ENCODE peak calls at places on chromosomes 11 and 22, in five cellular contexts. U, A, Q, W and I are unnamed samples.
A peak's percentile ranks its signal among the peaks of the same experiment; 100 is the strongest.

GRCh38 chr11:79431535-79431934 is 9.3 kb downstream of the TENM4 start:
- DNase-seq in U (peak; percentile 34), A (no peak), Q (no peak), W (no peak), I (no peak)

GRCh38 chr11:6539748-6540268 is 42.7 kb downstream of the DNHD1 start:
- DNase-seq in U (no peak), A (no peak), Q (no peak), W (no peak), I (no peak)

GRCh38 chr11:19735512-19735911 is 22.9 kb downstream of the NAV2 start:
- DNase-seq in U (no peak), A (no peak), Q (no peak), W (no peak), I (no peak)

GRCh38 chr11:47274495-47275235 is 4.7 kb downstream of the MADD start:
- DNase-seq in U (no peak), A (no peak), Q (no peak), W (no peak), I (no peak)

GRCh38 chr11:59259867-59260475 is 47.2 kb upstream of the MPEG1 start:
- DNase-seq in U (no peak), A (no peak), Q (no peak), W (no peak), I (no peak)

GRCh38 chr11:68929706-68930605 is 26.3 kb downstream of the IGHMBP2 start:
- DNase-seq in U (no peak), A (no peak), Q (no peak), W (no peak), I (no peak)

GRCh38 chr22:30405731-30406130 is 8.9 kb downstream of the SEC14L2 start:
- DNase-seq in U (no peak), A (no peak), Q (no peak), W (no peak), I (no peak)

GRCh38 chr11:83971063-83971462 is 684.9 kb upstream of the CCDC90B start:
- DNase-seq in U (no peak), A (no peak), Q (no peak), W (no peak), I (no peak)

GRCh38 chr22:25495286-25495685 is 69.2 kb upstream of the GRK3 start:
- DNase-seq in U (no peak), A (no peak), Q (no peak), W (no peak), I (no peak)

GRCh38 chr11:26753738-26754504 is 32.1 kb upstream of the SLC5A12 start:
- DNase-seq in U (peak; percentile 77), A (no peak), Q (peak; percentile 2), W (no peak), I (peak; percentile 12)

GRCh38 chr11:34798985-34799384 is 117.2 kb downstream of the APIP start:
- DNase-seq in U (no peak), A (no peak), Q (no peak), W (no peak), I (no peak)

GRCh38 chr11:77101043-77101537 is 1.6 kb upstream of the OMP start:
- DNase-seq in U (no peak), A (no peak), Q (no peak), W (no peak), I (no peak)

GRCh38 chr11:111327908-111328624 is 29.7 kb downstream of the POU2AF3 start:
- DNase-seq in U (no peak), A (no peak), Q (no peak), W (no peak), I (peak; percentile 46)

GRCh38 chr11:17400048-17400775 is 11.8 kb upstream of the KCNJ11 start:
- DNase-seq in U (no peak), A (no peak), Q (no peak), W (no peak), I (no peak)

GRCh38 chr11:64340671-64341335 is 799 bp downstream of the CCDC88B start:
- DNase-seq in U (no peak), A (no peak), Q (no peak), W (no peak), I (no peak)

GRCh38 chr22:25172153-25172552 is 27.5 kb upstream of the CRYBB3 start:
- DNase-seq in U (no peak), A (no peak), Q (peak; percentile 8), W (no peak), I (no peak)

GRCh38 chr11:108944486-108945178 is 279.8 kb downstream of the DDX10 start:
- DNase-seq in U (no peak), A (no peak), Q (no peak), W (no peak), I (no peak)

GRCh38 chr22:47316020-47316419 is 553.6 kb downstream of the TBC1D22A start:
- DNase-seq in U (no peak), A (no peak), Q (no peak), W (no peak), I (no peak)

GRCh38 chr22:19871845-19872778 is 17.4 kb upstream of the GNB1L start:
- DNase-seq in U (no peak), A (no peak), Q (no peak), W (no peak), I (peak; percentile 8)

GRCh38 chr11:73478737-73479347 is 102.6 kb downstream of the RELT start:
- DNase-seq in U (peak; percentile 51), A (no peak), Q (peak; percentile 26), W (no peak), I (no peak)

GRCh38 chr11:97072420-97072819 is 682.6 kb downstream of the JRKL start:
- DNase-seq in U (no peak), A (no peak), Q (no peak), W (no peak), I (no peak)

GRCh38 chr11:123188508-123189165 is 6.4 kb downstream of the CLMP start:
- DNase-seq in U (peak; percentile 98), A (no peak), Q (no peak), W (peak; percentile 38), I (no peak)

GRCh38 chr11:96187779-96188624 is 155.0 kb downstream of the MAML2 start:
- DNase-seq in U (peak; percentile 78), A (no peak), Q (no peak), W (no peak), I (no peak)

GRCh38 chr11:76190376-76190775 is 15.9 kb downstream of the WNT11 start:
- DNase-seq in U (no peak), A (no peak), Q (no peak), W (no peak), I (no peak)

GRCh38 chr11:14388352-14388751 is 29.4 kb upstream of the RRAS2 start:
- DNase-seq in U (no peak), A (no peak), Q (no peak), W (no peak), I (no peak)

GRCh38 chr22:45240137-45240809 is 421 bp downstream of the KIAA0930 start:
- DNase-seq in U (no peak), A (no peak), Q (no peak), W (no peak), I (no peak)

GRCh38 chr22:45718391-45718790 is 46.8 kb downstream of the ATXN10 start:
- DNase-seq in U (no peak), A (no peak), Q (no peak), W (no peak), I (no peak)

GRCh38 chr11:6022954-6023353 is 7.6 kb downstream of the OR56A1 start:
- DNase-seq in U (peak; percentile 11), A (no peak), Q (peak; percentile 33), W (peak; percentile 14), I (no peak)

GRCh38 chr11:134418119-134418840 is 6.2 kb upstream of the B3GAT1 start:
- DNase-seq in U (no peak), A (no peak), Q (no peak), W (no peak), I (no peak)

GRCh38 chr22:34702279-34702678 is 363.7 kb upstream of the ISX start:
- DNase-seq in U (no peak), A (no peak), Q (no peak), W (no peak), I (no peak)

GRCh38 chr22:49124588-49124987 is 703.1 kb downstream of the BRD1 start:
- DNase-seq in U (no peak), A (no peak), Q (no peak), W (no peak), I (no peak)

GRCh38 chr22:41589260-41589600 is 410 bp downstream of the PMM1 start:
- DNase-seq in U (no peak), A (no peak), Q (no peak), W (no peak), I (no peak)

GRCh38 chr11:65898656-65899355 is 1.4 kb downstream of the FOSL1 start:
- DNase-seq in U (no peak), A (no peak), Q (no peak), W (no peak), I (no peak)

GRCh38 chr22:20550057-20550817 is 42.8 kb downstream of the MED15 start:
- DNase-seq in U (no peak), A (no peak), Q (no peak), W (no peak), I (no peak)

GRCh38 chr11:72584293-72584921 is 89.8 kb downstream of the PDE2A start:
- DNase-seq in U (no peak), A (no peak), Q (no peak), W (peak; percentile 60), I (peak; percentile 49)

GRCh38 chr11:120781486-120782120 is 242.3 kb upstream of the TBCEL start:
- DNase-seq in U (no peak), A (no peak), Q (no peak), W (no peak), I (no peak)

GRCh38 chr11:96082002-96082899 is 158.3 kb upstream of the MTMR2 start:
- DNase-seq in U (no peak), A (no peak), Q (no peak), W (no peak), I (no peak)

GRCh38 chr11:28636033-28636432 is 527.8 kb downstream of the METTL15 start:
- DNase-seq in U (no peak), A (no peak), Q (no peak), W (no peak), I (no peak)

GRCh38 chr11:68677432-68677831 is 6.9 kb upstream of the GAL start:
- DNase-seq in U (peak; percentile 66), A (no peak), Q (peak; percentile 59), W (peak; percentile 48), I (no peak)